ENCODE peak calls at places on chromosomes 13 and 19, in four cellular contexts. U is HCT116, I is psoas muscle, O is GM12865. P is an unnamed sample.
A peak's percentile ranks its signal among the peaks of the same experiment; 100 is the strongest.

GRCh38 chr13:52786747-52787146 is 47.1 kb upstream of the CNMD start:
- DNase-seq in U (peak; percentile 67), I (no peak), O (no peak), P (no peak)

GRCh38 chr19:40808021-40808325 is 9.0 kb downstream of the EGLN2 start:
- DNase-seq in U (no peak), I (no peak), O (no peak), P (no peak)

GRCh38 chr13:79658333-79658975 is 177.5 kb downstream of the NDFIP2 start:
- DNase-seq in U (no peak), I (peak; percentile 47), O (no peak), P (no peak)

GRCh38 chr13:49820591-49821215 is 28.2 kb upstream of the KPNA3 start:
- DNase-seq in U (no peak), I (no peak), O (no peak), P (no peak)

GRCh38 chr13:48602296-48603040 is 51.3 kb upstream of the CYSLTR2 start:
- DNase-seq in U (no peak), I (no peak), O (no peak), P (no peak)

GRCh38 chr19:55675661-55676354 is 782 bp downstream of the EPN1 start:
- DNase-seq in U (no peak), I (peak; percentile 27), O (no peak), P (no peak)

GRCh38 chr19:48085904-48086864 is 24.4 kb downstream of the PLA2G4C start:
- DNase-seq in U (no peak), I (no peak), O (no peak), P (no peak)

GRCh38 chr13:90717451-90717936 is 630.0 kb upstream of the MIR17HG start:
- DNase-seq in U (peak; percentile 22), I (no peak), O (no peak), P (peak; percentile 91)

GRCh38 chr13:39484506-39485313 is 118.3 kb downstream of the LHFPL6 start:
- DNase-seq in U (no peak), I (no peak), O (no peak), P (peak; percentile 59)

GRCh38 chr19:52086481-52086880 is 9.1 kb downstream of the ZNF841 start:
- DNase-seq in U (no peak), I (no peak), O (no peak), P (peak; percentile 21)

GRCh38 chr19:5966215-5966614 is 11.7 kb downstream of the RANBP3 start:
- DNase-seq in U (no peak), I (no peak), O (no peak), P (peak; percentile 85)

GRCh38 chr13:23788459-23788858 is 100.7 kb downstream of the MIPEP start:
- DNase-seq in U (no peak), I (no peak), O (no peak), P (no peak)

GRCh38 chr19:29560313-29561075 is 34.7 kb downstream of the VSTM2B start:
- DNase-seq in U (no peak), I (no peak), O (no peak), P (no peak)

GRCh38 chr19:5128932-5129389 is 160.0 kb downstream of the KDM4B start:
- DNase-seq in U (no peak), I (peak; percentile 67), O (no peak), P (no peak)

GRCh38 chr19:3046621-3047306 is 15.5 kb downstream of the TLE5 start:
- DNase-seq in U (no peak), I (no peak), O (no peak), P (no peak)

GRCh38 chr13:102846261-102847015 is 606 bp downstream of the ERCC5 start:
- DNase-seq in U (peak; percentile 8), I (peak; percentile 55), O (peak; percentile 70), P (peak; percentile 29)

GRCh38 chr13:113581871-113582270 is 2.7 kb upstream of the TFDP1 start:
- DNase-seq in U (no peak), I (no peak), O (no peak), P (no peak)

GRCh38 chr13:56909896-56910600 is 230.7 kb upstream of the PRR20A start:
- DNase-seq in U (no peak), I (no peak), O (no peak), P (no peak)

GRCh38 chr13:76286178-76286577 is 600.0 kb downstream of the KCTD12 start:
- DNase-seq in U (no peak), I (no peak), O (no peak), P (peak; percentile 63)

GRCh38 chr19:21466627-21467026 is 38.8 kb upstream of the ZNF429 start:
- DNase-seq in U (no peak), I (no peak), O (no peak), P (no peak)

GRCh38 chr19:21463449-21464105 is 41.8 kb upstream of the ZNF429 start:
- DNase-seq in U (no peak), I (peak; percentile 58), O (no peak), P (no peak)

GRCh38 chr19:21474671-21475181 is 30.7 kb upstream of the ZNF429 start:
- DNase-seq in U (no peak), I (peak; percentile 85), O (peak; percentile 10), P (peak; percentile 5)

GRCh38 chr19:21472507-21472906 is 32.9 kb upstream of the ZNF429 start:
- DNase-seq in U (no peak), I (no peak), O (no peak), P (no peak)

GRCh38 chr19:21468791-21469190 is 36.6 kb upstream of the ZNF429 start:
- DNase-seq in U (no peak), I (no peak), O (no peak), P (no peak)
- TF ChIP-seq CTCF in U (no peak), I (no peak), O (no peak), P (no peak)

DNA sequence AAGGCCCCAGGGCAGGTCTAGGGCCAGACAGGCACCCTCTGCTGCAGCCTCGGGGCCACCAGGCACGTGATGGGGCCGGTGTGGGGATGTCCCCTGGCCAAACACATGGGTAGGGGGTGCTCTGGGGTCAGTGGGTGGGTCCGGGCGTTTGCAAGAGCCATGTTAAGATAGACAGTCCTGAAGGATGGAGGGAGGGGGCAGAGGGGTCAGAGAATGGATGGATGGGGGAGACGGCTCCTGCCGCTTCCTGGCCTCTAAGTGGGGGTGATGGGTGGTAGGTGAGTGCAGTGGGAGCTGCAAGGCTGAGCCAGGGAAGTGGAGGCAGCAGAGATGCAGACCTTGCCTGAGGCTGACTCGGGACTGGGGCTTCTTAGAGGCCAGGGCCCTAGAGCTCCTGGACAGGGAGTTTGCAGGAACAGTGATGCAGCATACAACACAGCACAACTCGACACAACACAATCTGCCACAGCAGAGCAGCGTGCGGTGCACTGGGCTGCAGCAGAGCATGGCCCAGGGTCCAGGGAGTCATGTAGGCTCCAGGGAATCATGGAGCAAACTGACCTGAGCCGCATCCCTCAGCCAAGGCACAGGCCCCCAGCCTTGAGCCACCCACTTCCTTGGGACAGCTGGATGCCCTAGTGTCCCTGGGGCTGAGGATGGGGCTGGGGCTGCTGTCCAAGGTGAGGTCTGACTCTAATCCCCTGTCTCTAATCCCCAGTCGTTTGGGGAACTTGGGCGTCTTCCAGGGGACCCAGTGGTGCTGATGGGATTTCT is 97.5 kb downstream of the SCGB2B2 start:
- DNase-seq in U (no peak), I (no peak), O (no peak), P (no peak)
- H3K4me3 ChIP-seq in U (no peak overlapping the region), I (no peak overlapping the region), O (no peak overlapping the region), P (no peak overlapping the region)

DNA sequence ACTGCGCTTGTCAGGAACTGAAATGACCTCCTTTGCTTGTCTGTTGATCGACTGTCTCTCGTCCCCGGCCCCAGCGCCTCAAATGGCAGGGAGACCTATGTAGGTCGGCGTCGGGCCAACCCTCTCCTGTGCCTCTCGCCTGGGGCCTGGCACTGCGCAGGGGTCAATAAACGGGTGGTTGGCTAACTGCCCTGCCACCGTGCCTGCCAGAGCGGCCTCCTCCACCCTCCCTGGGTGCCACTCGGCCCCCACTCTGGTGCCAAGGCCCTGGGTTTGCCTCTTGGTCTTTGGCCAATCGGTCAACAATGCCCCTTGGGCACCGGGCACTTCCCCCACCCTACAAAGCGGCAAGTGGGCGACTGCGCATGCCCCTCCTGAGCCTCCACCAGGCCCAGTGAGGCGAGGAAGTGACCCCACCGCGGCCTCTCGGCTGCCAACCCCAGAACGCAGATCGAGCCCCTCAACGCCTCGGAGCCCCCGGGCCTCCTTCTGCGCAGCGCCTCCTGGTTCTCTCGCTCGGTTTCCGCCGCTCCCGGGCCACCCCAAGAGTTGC is 1.1 kb downstream of the KEAP1 start:
- DNase-seq in U (no peak), I (peak; percentile 94), O (peak; percentile 78), P (peak; percentile 46)
- TF ChIP-seq CTCF in U (no peak), I (no peak), O (no peak), P (no peak)

GRCh38 chr19:17468302-17469091 is 1.8 kb upstream of the SLC27A1 start:
- DNase-seq in U (no peak), I (peak; percentile 89), O (no peak), P (peak; percentile 55)
- H3K4me3 ChIP-seq in U (no peak overlapping the region), I (peak overlapping the region; percentile 88), O (peak overlapping the region; percentile 60), P (peak overlapping the region; percentile 61)

DNA sequence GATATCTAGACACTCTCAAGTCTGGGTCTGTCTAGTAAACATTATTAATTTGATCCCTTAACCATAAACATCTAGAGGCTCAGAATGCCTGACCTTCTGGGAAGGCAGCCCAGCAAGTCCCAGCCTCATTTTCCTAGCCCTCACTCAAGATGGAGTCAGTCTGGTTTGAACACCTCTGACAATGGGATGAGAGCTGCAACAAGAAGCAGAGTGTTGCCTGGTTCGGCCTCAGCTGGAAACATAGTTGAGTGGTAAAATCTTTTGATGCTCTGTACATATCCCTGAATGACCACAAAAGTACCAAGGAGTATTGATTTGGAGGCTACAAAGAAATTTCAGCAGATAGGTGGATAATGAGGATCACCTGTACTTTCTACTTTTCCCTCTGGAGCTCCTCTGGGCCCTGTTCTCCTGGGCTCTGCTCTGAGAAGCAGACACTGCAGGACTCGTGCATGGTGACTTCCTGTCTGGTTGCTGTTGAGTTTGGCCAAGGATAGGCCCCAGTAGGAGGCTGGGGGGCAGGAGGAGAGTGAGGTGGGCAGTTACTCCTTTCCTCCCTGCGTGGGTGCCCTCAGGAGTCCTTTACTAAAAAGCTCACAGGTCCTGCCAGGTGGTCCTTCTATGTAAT is 68.4 kb upstream of the SLC15A1 start:
- DNase-seq in U (no peak), I (no peak), O (no peak), P (no peak)
- TF ChIP-seq CTCF in U (no peak), I (no peak), O (no peak), P (no peak)

DNA sequence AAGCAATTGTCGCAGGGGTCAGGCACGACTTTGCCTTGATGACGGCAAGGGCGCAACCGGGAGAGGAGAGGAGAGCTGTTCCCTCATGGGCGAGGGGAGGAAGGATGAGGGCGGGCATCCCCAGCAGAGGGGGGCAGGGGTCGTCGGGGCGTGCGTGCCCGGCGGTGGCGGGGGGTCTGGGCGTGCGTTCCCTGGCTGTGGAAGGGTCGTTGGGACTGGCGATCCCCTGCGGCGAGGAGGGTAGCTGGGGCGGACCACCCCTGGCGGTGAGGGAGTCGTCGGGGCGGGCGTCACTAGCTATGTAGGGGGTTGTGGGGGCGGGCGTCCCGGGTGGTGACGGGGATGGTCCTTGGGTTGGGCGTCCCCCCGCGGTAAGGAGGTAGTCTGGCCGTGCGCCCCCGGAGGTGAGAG is 1.7 kb downstream of the COMP start:
- DNase-seq in U (no peak), I (no peak), O (no peak), P (no peak)
- H3K4me3 ChIP-seq in U (no peak overlapping the region), I (peak overlapping the region; percentile 49), O (no peak overlapping the region), P (peak overlapping the region; percentile 22)

GRCh38 chr13:25112856-25113255 is 16.9 kb downstream of the PABPC3 start:
- DNase-seq in U (no peak), I (no peak), O (no peak), P (no peak)
- TF ChIP-seq CTCF in U (no peak), I (no peak), O (no peak), P (no peak)

GRCh38 chr19:38317104-38317612 is 1.4 kb upstream of the YIF1B start:
- DNase-seq in U (no peak), I (no peak), O (peak; percentile 23), P (no peak)
- H3K4me3 ChIP-seq in U (no peak overlapping the region), I (peak overlapping the region; percentile 81), O (peak overlapping the region; percentile 21), P (no peak overlapping the region)